ENCODE peak calls at places on chromosomes 2 and 18, in nine cellular contexts. L is sigmoid colon, Y is A549, N is tibial nerve, X is SK-N-SH, J is K562, A is suprapubic skin, O is stomach, W is ovary. Z is an unnamed sample.

GRCh38 chr2:26640331-26640745 is 828 bp downstream of the CIB4 start:
- DNase-seq in X (peak; percentile 65), A (peak; percentile 61), Y (no peak), O (peak; percentile 28), J (no peak), N (peak; percentile 8), W (no peak), L (no peak), Z (peak; percentile 29)

GRCh38 chr18:59096098-59096779 is 43.4 kb upstream of the SEC11C start:
- DNase-seq in W (no peak), L (no peak), J (no peak), O (no peak), X (peak; percentile 55), A (no peak), Y (no peak), N (no peak), Z (no peak)

GRCh38 chr2:148021059-148021985 is at the start of gene MBD5:
- DNase-seq in O (peak; percentile 37), W (no peak), Y (peak; percentile 37), L (peak; percentile 72), X (peak; percentile 26), J (peak; percentile 29), N (peak; percentile 20), A (no peak), Z (peak; percentile 46)

GRCh38 chr2:16481342-16481741 is 184.3 kb downstream of the CYRIA start:
- DNase-seq in J (no peak), W (no peak), O (no peak), L (no peak), Y (no peak), N (no peak), X (no peak), A (no peak), Z (no peak)

GRCh38 chr2:161995553-161996016 is 78.4 kb downstream of the DPP4 start:
- DNase-seq in O (no peak), X (no peak), J (no peak), N (no peak), A (no peak), W (no peak), L (no peak), Y (no peak), Z (no peak)

GRCh38 chr2:114213808-114214207 is 228.6 kb upstream of the DPP10 start:
- DNase-seq in L (no peak), O (no peak), J (no peak), A (no peak), Y (no peak), X (no peak), W (no peak), N (no peak), Z (no peak)

GRCh38 chr2:127175821-127176354 is 44.2 kb downstream of the CYP27C1 start:
- DNase-seq in W (no peak), Y (no peak), A (peak; percentile 78), N (peak; percentile 52), X (no peak), L (peak; percentile 92), O (peak; percentile 24), J (no peak), Z (peak; percentile 22)

GRCh38 chr18:79799619-79800352 is 2.0 kb downstream of the KCNG2 start:
- DNase-seq in W (no peak), A (no peak), X (no peak), L (peak; percentile 55), N (no peak), J (no peak), O (no peak), Y (no peak), Z (no peak)

GRCh38 chr2:96839288-96839874 is 4.4 kb downstream of the ANKRD23 start:
- DNase-seq in X (no peak), O (peak; percentile 82), W (peak; percentile 44), L (no peak), J (no peak), N (no peak), A (no peak), Y (no peak), Z (peak; percentile 85)

GRCh38 chr2:218026676-218027425 is 24.1 kb upstream of the TNS1 start:
- DNase-seq in Y (no peak), A (peak; percentile 78), O (peak; percentile 95), N (no peak), W (peak; percentile 21), X (peak; percentile 8), L (peak; percentile 67), J (no peak), Z (no peak)

GRCh38 chr2:37365669-37366068 is 21.2 kb downstream of the QPCT start:
- DNase-seq in W (no peak), Y (no peak), X (no peak), A (no peak), J (no peak), O (no peak), L (no peak), N (no peak), Z (no peak)

GRCh38 chr2:172251231-172251630 is 148.5 kb upstream of the DLX2 start:
- DNase-seq in L (no peak), W (no peak), X (no peak), Y (no peak), N (no peak), A (no peak), J (no peak), O (no peak), Z (no peak)

GRCh38 chr2:172250801-172251200 is 148.1 kb upstream of the DLX2 start:
- DNase-seq in O (no peak), N (no peak), X (no peak), W (no peak), J (no peak), A (no peak), Y (no peak), L (no peak), Z (no peak)

GRCh38 chr2:172248381-172249173 is 145.9 kb upstream of the DLX2 start:
- DNase-seq in A (no peak), Y (no peak), J (no peak), L (no peak), X (no peak), O (no peak), N (no peak), W (no peak), Z (no peak)

GRCh38 chr2:172249336-172249735 is 146.6 kb upstream of the DLX2 start:
- DNase-seq in Y (no peak), X (no peak), W (no peak), O (no peak), J (no peak), L (no peak), A (no peak), N (no peak), Z (no peak)

DNA sequence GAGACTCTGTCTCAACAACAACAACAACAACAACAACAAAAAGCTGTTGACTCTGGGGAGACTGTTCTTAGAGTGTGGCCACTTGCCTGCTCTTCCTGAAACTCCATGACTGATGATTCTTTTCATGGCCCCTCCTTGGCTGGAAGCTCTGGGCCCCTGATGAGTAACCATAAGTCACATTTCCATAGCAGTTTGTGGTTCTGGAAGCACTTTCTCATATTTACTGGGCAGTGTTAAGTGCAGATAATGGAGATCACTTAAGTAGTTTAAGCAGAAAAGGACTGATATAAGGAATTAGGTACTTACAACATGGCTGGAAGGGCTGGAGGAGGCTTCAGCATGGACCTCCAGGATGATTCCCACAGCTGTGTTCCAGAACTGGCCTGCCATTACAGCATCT is 147.3 kb upstream of the DLX2 start:
- DNase-seq in Y (no peak), X (no peak), L (no peak), J (no peak), O (no peak), W (no peak), N (no peak), A (no peak), Z (no peak)
- TF ChIP-seq EP300 in Y (no peak), X (peak; percentile 95), L (no peak), J (no peak), O (no peak), W (no peak), N (no peak), A (no peak), Z (no peak)

GRCh38 chr2:171315781-171316180 is 118.0 kb downstream of the METTL8 start:
- DNase-seq in L (no peak), A (no peak), X (no peak), O (no peak), J (no peak), Y (no peak), W (no peak), N (no peak), Z (no peak)

GRCh38 chr2:171318463-171318934 is 115.3 kb downstream of the METTL8 start:
- DNase-seq in X (no peak), W (no peak), A (no peak), N (no peak), Y (no peak), L (peak; percentile 67), O (no peak), J (no peak), Z (peak; percentile 31)

GRCh38 chr2:171317492-171318125 is 116.2 kb downstream of the METTL8 start:
- DNase-seq in N (no peak), L (no peak), J (no peak), Y (no peak), W (no peak), A (no peak), O (no peak), X (no peak), Z (no peak)

GRCh38 chr2:171316220-171316619 is 117.6 kb downstream of the METTL8 start:
- DNase-seq in W (no peak), X (no peak), J (no peak), L (no peak), N (no peak), O (no peak), Y (no peak), A (no peak), Z (no peak)

DNA sequence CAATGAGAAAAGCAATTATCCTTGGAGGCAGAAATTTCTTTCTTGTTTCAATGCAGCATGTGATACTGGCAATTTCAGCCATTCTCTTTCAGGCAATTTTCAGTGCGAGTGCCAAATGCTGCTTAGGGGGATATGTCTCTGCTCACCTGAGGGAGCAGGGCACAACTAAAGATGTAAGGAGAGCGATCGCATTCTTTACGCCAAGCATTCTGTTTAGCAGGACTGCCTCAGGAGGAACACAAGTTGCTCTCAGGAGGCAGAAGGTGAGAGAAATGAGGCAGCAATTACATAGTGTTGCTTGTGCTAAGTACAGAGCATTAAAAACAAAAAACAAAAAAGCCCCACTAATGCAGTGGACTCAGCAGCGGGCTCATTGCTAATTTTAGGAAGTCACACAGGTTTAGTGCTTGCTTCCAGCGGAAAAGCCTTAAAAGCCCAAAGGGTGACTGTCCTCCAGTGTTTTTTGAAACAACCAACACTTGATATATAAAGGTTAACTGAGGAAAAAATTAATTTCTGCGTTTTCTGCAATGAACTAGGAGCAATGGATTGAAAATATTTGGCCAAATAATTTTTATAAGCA is 116.9 kb downstream of the METTL8 start:
- DNase-seq in A (no peak), W (no peak), Y (no peak), N (no peak), L (no peak), X (no peak), O (no peak), J (no peak), Z (no peak)
- H3K4me3 ChIP-seq in A (no peak overlapping the region), W (no peak overlapping the region), Y (no peak overlapping the region), N (no peak overlapping the region), L (no peak overlapping the region), X (no peak overlapping the region), O (no peak overlapping the region), J (no peak overlapping the region), Z (no peak overlapping the region)

GRCh38 chr2:39584283-39584972 is 81.3 kb upstream of the TMEM178A start:
- DNase-seq in J (no peak), X (no peak), L (no peak), Y (no peak), A (no peak), O (no peak), N (no peak), W (no peak), Z (no peak)
- TF ChIP-seq EP300 in J (no peak), X (no peak), L (no peak), Y (no peak), A (no peak), O (no peak), N (no peak), W (no peak), Z (no peak)

GRCh38 chr2:11132036-11132671 is 23.1 kb upstream of the SLC66A3 start:
- DNase-seq in X (no peak), O (no peak), A (no peak), J (no peak), N (no peak), Y (no peak), W (no peak), L (peak; percentile 46), Z (no peak)
- H3K4me3 ChIP-seq in X (peak overlapping the region; percentile 57), O (peak overlapping the region; percentile 66), A (peak overlapping the region; percentile 56), J (no peak overlapping the region), N (no peak overlapping the region), Y (peak overlapping the region; percentile 51), W (peak overlapping the region; percentile 41), L (peak overlapping the region; percentile 57), Z (no peak overlapping the region)

Z was measured in transverse colon.